ENCODE peak calls at places on chromosomes 1 and 21, in seven cellular contexts. P is hepatocyte, I is H9, O is cardiac muscle cell, B is breast epithelium, N is tibial nerve, K is neural progenitor cell. W is an unnamed sample. For H3K4me1, the result is how much of the 10 kb centered on the place peaks cover.

GRCh38 chr1:29112705-29113406 is 10.8 kb downstream of the TMEM200B start:
- DNase-seq in K (no peak), B (no peak), O (no peak), N (no peak), P (no peak), I (no peak), W (no peak)

GRCh38 chr1:53409695-53410094 is 49.5 kb upstream of the DMRTB1 start:
- DNase-seq in O (no peak), K (no peak), B (no peak), P (no peak), I (no peak), N (no peak), W (no peak)

GRCh38 chr1:211644653-211645052 is 30.8 kb downstream of the NEK2 start:
- DNase-seq in N (no peak), O (no peak), K (no peak), P (no peak), B (no peak), I (no peak), W (no peak)

GRCh38 chr1:53547321-53547720 is 88.1 kb downstream of the DMRTB1 start:
- DNase-seq in P (no peak), B (no peak), I (no peak), N (no peak), O (no peak), K (no peak), W (no peak)

GRCh38 chr1:63135174-63135512 is 187.2 kb upstream of the FOXD3 start:
- DNase-seq in P (no peak), B (no peak), O (no peak), K (no peak), N (no peak), I (no peak), W (no peak)

GRCh38 chr1:70231474-70231873 is 10.3 kb downstream of the SRSF11 start:
- DNase-seq in I (no peak), O (no peak), N (no peak), K (no peak), B (no peak), P (no peak), W (no peak)

GRCh38 chr1:156379420-156380165 is 10.6 kb downstream of the RHBG start:
- DNase-seq in P (peak), N (no peak), I (no peak), K (peak), B (no peak), O (no peak), W (no peak)

GRCh38 chr1:21673277-21673780 is 4.2 kb upstream of the RAP1GAP start:
- DNase-seq in B (peak), I (peak), K (no peak), P (no peak), N (no peak), O (no peak), W (no peak)

GRCh38 chr1:174469687-174470086 is 21.9 kb downstream of the GPR52 start:
- DNase-seq in I (no peak), N (no peak), K (no peak), P (no peak), O (no peak), B (no peak), W (no peak)

DNA sequence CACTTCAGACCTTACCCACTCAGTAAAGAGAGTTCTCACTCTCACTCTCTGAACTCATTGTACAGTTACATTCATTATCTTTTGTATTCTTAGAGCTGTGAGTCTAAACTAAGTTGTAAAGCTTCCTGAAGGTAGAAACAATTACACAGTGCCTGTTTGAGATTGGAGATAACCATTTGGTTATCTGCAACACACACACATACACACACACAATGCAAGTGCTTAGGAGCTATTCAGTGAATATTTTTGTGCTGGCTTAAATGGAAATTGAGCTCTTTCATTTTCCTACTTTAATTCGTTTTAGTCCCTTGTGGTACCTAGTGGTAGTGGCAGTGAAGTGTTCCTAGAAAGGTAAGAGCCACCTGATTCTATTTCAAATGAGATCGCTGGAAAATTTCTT is 19.9 kb downstream of the KPNA6 start:
- DNase-seq in N (no peak), B (no peak), P (no peak), O (no peak), K (no peak), I (no peak), W (no peak)
- TF ChIP-seq CTCF in N (no peak), B (no peak), P (no peak), O (no peak), K (peak), I (peak), W (no peak)

DNA sequence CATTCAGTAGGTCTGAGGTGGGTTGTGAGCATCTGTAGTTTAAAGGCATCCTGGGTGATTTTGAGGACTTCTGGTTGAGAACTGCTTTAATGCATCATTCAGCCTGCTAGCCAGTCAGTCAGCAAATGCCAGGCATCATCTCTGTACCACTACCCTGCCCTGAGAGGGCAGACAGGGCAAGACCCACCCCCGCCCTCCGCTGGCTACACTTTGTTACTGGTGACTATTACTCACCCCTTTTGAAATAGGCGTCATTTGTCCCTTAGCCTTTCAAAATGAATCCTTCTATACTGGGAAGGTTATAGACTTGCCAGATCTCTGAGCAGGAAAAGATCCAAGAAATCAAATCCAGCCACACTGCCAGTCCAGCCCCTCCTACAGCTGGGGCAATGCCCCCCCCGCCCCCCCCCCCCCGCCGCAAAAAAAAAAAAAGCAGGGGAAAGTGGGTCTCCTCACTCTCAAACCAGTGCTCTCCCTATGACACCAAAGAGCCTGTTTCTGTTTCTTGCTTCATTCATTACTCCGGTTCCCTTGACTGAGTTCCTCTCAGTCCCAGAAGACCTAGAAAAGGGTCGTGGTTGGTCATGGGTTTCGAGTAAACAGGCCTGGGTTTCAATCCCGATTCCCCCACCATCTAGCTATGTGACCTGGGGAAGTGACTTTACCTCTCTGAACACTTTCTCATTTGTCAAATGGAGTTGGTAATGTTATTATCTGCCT is 4.4 kb downstream of the SELENON start:
- DNase-seq in K (peak), I (no peak), N (no peak), O (no peak), P (no peak), B (no peak), W (no peak)
- H3K4me1 ChIP-seq in K (under half), I (under half), N (under half), O (under half), P (under half), B (under half), W (half or more)

DNA sequence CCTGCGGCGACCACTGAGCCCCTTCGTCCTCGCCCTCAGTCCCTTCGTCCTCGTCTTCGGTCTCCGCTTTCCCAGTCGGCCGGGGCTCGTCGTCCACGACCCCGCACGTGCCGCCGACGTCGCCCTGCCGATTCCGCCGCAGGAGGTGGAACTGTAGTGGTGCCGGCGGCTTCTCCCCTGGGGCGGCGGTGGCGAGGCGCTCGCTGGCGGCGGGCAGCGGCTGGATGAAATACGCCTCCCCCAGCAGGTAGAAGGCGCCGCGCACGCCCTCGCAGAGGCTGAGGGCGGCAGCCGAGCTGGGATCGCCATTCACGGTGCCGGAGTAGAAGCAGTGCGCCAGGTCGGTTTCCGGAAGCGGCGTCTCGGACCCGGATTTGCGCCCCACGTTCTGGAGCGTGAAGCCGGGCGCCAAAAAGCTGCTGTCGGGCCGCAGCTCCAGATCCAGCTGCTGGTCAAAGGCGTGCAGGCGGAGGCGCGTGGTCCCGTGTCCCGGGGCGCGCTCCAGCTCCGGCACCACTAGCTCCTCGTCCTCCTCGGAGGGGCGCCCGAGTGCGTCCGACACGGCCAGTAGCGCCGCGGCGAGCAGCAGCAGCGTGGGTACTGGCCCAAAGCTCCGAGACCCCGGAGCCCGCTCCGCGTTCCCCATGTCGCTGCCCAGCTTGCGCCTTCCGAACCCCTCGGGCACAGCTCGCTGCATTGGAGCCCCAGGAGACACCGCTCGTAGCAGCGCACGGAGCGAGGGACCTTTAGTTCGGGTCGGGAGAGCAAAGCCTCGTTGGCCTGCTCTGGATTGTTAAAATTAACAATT is 747 bp downstream of the ADAMTS1 start:
- DNase-seq in K (peak), O (peak), P (peak), B (peak), I (peak), N (peak), W (no peak)
- TF ChIP-seq CTCF in K (no peak), O (peak), P (no peak), B (no peak), I (no peak), N (no peak), W (no peak)

GRCh38 chr1:75083223-75083622 is 51.0 kb upstream of the LHX8 start:
- DNase-seq in N (no peak), K (no peak), P (no peak), O (no peak), B (no peak), I (no peak), W (no peak)

GRCh38 chr1:75087278-75087677 is 46.9 kb upstream of the LHX8 start:
- DNase-seq in K (no peak), B (no peak), O (no peak), I (no peak), N (no peak), P (no peak), W (no peak)

GRCh38 chr1:75079535-75080290 is 54.5 kb upstream of the LHX8 start:
- DNase-seq in I (no peak), O (peak), P (peak), B (no peak), K (no peak), N (no peak), W (no peak)

GRCh38 chr1:75085931-75086330 is 48.3 kb upstream of the LHX8 start:
- DNase-seq in B (no peak), N (no peak), I (no peak), K (no peak), O (no peak), P (no peak), W (no peak)

GRCh38 chr1:75083848-75084514 is 50.2 kb upstream of the LHX8 start:
- DNase-seq in P (no peak), N (no peak), B (no peak), I (no peak), O (no peak), K (no peak), W (no peak)
- H3K4me1 ChIP-seq in P (under half), N (under half), B (under half), I (under half), O (under half), K (under half), W (under half)

W was measured in esophagus muscularis mucosa.